ENCODE peak calls at places on chromosome 12, in six cellular contexts. R, Y, G, F, W and Z are unnamed samples.

GRCh38 chr12:80607361-80608135 is 99.9 kb upstream of the MYF6 start:
- DNase-seq in W (no peak), G (no peak), F (no peak), R (no peak), Y (no peak), Z (no peak)

GRCh38 chr12:122421815-122422737 is at the start of gene CLIP1:
- DNase-seq in R (peak), Y (no peak), W (peak), G (peak), F (peak), Z (no peak)

GRCh38 chr12:110249716-110250225 is 31.3 kb upstream of the ATP2A2 start:
- DNase-seq in F (no peak), W (no peak), G (no peak), Y (no peak), R (peak), Z (no peak)

GRCh38 chr12:126936181-126936851 is 1330.7 kb upstream of the TMEM132C start:
- DNase-seq in Y (peak), G (no peak), R (peak), F (no peak), W (no peak), Z (no peak)

GRCh38 chr12:115700896-115701465 is 576.5 kb downstream of the MED13L start:
- DNase-seq in W (no peak), G (no peak), R (no peak), F (no peak), Y (no peak), Z (no peak)

GRCh38 chr12:27521981-27522380 is 2.0 kb upstream of the PPFIBP1 start:
- DNase-seq in G (no peak), R (no peak), W (no peak), Y (no peak), F (no peak), Z (no peak)

GRCh38 chr12:89848732-89849131 is 140.1 kb upstream of the ATP2B1 start:
- DNase-seq in W (no peak), G (no peak), R (no peak), Y (no peak), F (no peak), Z (no peak)

GRCh38 chr12:570949-571794 is 92.1 kb downstream of the NINJ2 start:
- DNase-seq in W (peak), Y (peak), R (peak), F (peak), G (no peak), Z (no peak)

GRCh38 chr12:6917491-6918231 is 3.3 kb downstream of the ENO2 start:
- DNase-seq in F (no peak), W (peak), G (no peak), R (no peak), Y (no peak), Z (no peak)

GRCh38 chr12:123085730-123086487 is 65.0 kb downstream of the PITPNM2 start:
- DNase-seq in G (peak), W (peak), Y (peak), R (peak), F (peak), Z (no peak)

GRCh38 chr12:97573901-97574300 is 111.3 kb downstream of the RMST start:
- DNase-seq in F (no peak), G (no peak), Y (no peak), R (no peak), W (no peak), Z (no peak)

GRCh38 chr12:92571844-92572543 is 130.8 kb upstream of the PLEKHG7 start:
- DNase-seq in G (no peak), W (no peak), R (no peak), Y (no peak), F (no peak), Z (no peak)

GRCh38 chr12:115407036-115407435 is 723.1 kb upstream of the TBX3 start:
- DNase-seq in W (no peak), Y (no peak), R (no peak), G (no peak), F (no peak), Z (no peak)

GRCh38 chr12:116009805-116010204 is 267.7 kb downstream of the MED13L start:
- DNase-seq in R (no peak), W (no peak), G (no peak), Y (no peak), F (no peak), Z (no peak)

GRCh38 chr12:79685068-79685467 is 5.7 kb downstream of the PAWR start:
- DNase-seq in F (peak), W (no peak), G (no peak), Y (no peak), R (no peak), Z (no peak)

GRCh38 chr12:30970559-30971202 is 44.1 kb downstream of the TSPAN11 start:
- DNase-seq in Y (no peak), F (peak), W (no peak), G (peak), R (no peak), Z (no peak)

GRCh38 chr12:121811434-121812319 is 7.9 kb downstream of the SETD1B start:
- DNase-seq in R (peak), W (peak), F (peak), Y (no peak), G (peak), Z (no peak)

GRCh38 chr12:80192087-80192486 is 92.8 kb downstream of the OTOGL start:
- DNase-seq in R (no peak), W (no peak), F (no peak), G (no peak), Y (no peak), Z (no peak)

GRCh38 chr12:119229837-119230236 is 51.1 kb downstream of the HSPB8 start:
- DNase-seq in W (no peak), F (peak), G (peak), Y (peak), R (no peak), Z (no peak)

GRCh38 chr12:19530631-19531020 is 91.3 kb downstream of the AEBP2 start:
- DNase-seq in W (no peak), G (no peak), Y (no peak), F (no peak), R (no peak), Z (no peak)

GRCh38 chr12:122945047-122945592 is 21.1 kb downstream of the ABCB9 start:
- DNase-seq in W (no peak), R (no peak), Y (no peak), F (no peak), G (no peak), Z (no peak)

GRCh38 chr12:102429755-102430154 is 50.6 kb downstream of the IGF1 start:
- DNase-seq in Y (no peak), R (no peak), W (no peak), G (no peak), F (no peak), Z (no peak)
- TF ChIP-seq POLR2AphosphoS5 in Y (no peak), R (no peak), W (no peak), G (no peak), F (no peak), Z (no peak)

GRCh38 chr12:12977231-12977630 is 22.8 kb downstream of the HEBP1 start:
- DNase-seq in F (no peak), Y (no peak), G (no peak), R (no peak), W (no peak), Z (no peak)

GRCh38 chr12:12975322-12976077 is 23.5 kb upstream of the GPRC5D start:
- DNase-seq in Y (peak), R (peak), F (peak), G (peak), W (no peak), Z (no peak)

GRCh38 chr12:12979151-12979550 is 20.9 kb downstream of the HEBP1 start:
- DNase-seq in R (no peak), F (peak), G (no peak), Y (no peak), W (no peak), Z (no peak)

GRCh38 chr12:12974211-12974610 is 22.2 kb upstream of the GPRC5D start:
- DNase-seq in F (no peak), W (no peak), Y (no peak), G (no peak), R (no peak), Z (no peak)

DNA sequence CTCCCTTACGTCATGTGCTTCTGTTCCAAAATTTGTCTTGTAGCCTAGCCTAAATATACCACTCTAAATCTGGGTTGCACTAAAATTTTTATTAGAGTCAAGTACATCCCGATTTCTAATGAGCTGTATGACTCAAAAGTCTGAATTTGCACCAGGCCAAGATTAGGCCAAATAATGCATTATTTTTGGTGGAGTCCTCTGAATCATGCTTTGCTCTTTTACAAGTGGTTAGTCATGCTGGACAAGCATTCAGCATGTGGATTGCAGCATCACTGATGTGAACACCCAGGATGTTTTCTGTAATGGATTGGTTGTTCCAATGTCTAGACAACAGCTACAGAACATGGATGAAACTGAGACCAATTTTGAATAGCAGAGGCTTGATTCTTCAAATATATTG is 23.7 kb downstream of the HEBP1 start:
- DNase-seq in W (no peak), F (peak), G (no peak), Y (no peak), R (no peak), Z (no peak)
- TF ChIP-seq POLR2AphosphoS5 in W (no peak), F (no peak), G (no peak), Y (no peak), R (no peak), Z (peak)

GRCh38 chr12:106224392-106224706 is 23.5 kb downstream of the CKAP4 start:
- DNase-seq in Y (no peak), R (no peak), G (no peak), F (no peak), W (no peak), Z (no peak)

GRCh38 chr12:106229036-106229591 is 18.7 kb downstream of the CKAP4 start:
- DNase-seq in W (peak), F (no peak), Y (no peak), G (no peak), R (no peak), Z (no peak)

GRCh38 chr12:106227641-106228319 is 20.0 kb downstream of the CKAP4 start:
- DNase-seq in F (no peak), W (peak), R (peak), G (no peak), Y (no peak), Z (no peak)

GRCh38 chr12:106228320-106228710 is 19.5 kb downstream of the CKAP4 start:
- DNase-seq in G (no peak), Y (no peak), F (no peak), R (no peak), W (peak), Z (peak)

GRCh38 chr12:106226884-106227640 is 20.8 kb downstream of the CKAP4 start:
- DNase-seq in R (no peak), Y (peak), G (peak), F (peak), W (peak), Z (no peak)
- TF ChIP-seq POLR2AphosphoS5 in R (no peak), Y (no peak), G (no peak), F (no peak), W (no peak), Z (peak)

GRCh38 chr12:3921526-3921925 is 48.3 kb upstream of the PARP11 start:
- DNase-seq in R (no peak), Y (no peak), G (no peak), W (no peak), F (no peak), Z (no peak)

GRCh38 chr12:3921142-3921520 is 47.9 kb upstream of the PARP11 start:
- DNase-seq in Y (no peak), W (no peak), F (no peak), R (no peak), G (no peak), Z (no peak)

GRCh38 chr12:3924761-3925160 is 51.6 kb upstream of the PARP11 start:
- DNase-seq in R (no peak), Y (no peak), G (no peak), F (no peak), W (no peak), Z (no peak)

GRCh38 chr12:3922033-3922432 is 48.8 kb upstream of the PARP11 start:
- DNase-seq in G (no peak), Y (no peak), W (no peak), R (no peak), F (no peak), Z (no peak)

DNA sequence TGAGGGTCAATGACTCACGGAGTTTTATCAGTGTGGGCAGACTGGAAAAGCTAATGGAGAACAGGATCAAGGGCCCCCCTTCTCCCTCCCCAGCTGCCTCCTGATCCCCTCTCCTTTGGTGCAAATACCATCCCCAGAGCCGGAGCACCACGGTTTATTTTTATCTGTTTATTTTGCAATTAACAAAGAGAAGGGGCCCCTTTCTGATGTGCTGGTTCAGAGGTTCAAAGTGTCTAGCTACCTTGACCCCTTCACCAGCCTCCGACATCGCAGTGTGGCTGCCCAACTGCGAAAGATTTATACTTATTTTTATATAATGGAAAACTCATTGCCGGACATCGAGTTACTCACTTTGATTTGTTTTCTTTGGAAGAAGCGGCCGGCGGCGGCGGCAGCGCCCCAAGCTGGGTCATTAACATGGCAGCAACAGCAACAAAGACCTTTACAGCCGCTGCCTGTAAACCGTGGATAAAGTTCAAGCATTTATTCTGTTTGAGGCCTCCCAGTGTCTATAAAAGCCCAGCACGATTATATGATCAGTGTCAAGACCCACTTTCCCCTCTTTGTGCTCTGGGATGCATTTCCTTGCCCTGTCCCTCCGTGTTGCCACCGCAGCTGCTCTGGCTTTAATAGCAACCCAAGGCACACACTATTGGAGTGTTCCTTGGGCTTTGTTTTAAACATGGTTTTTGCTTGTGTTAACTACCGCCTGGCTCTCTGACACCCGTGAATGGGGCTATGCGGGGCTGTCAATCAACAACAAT is 47.4 kb upstream of the PARP11 start:
- DNase-seq in W (no peak), R (peak), Y (no peak), G (no peak), F (peak), Z (no peak)
- TF ChIP-seq POLR2AphosphoS5 in W (no peak), R (no peak), Y (no peak), G (no peak), F (no peak), Z (no peak)

GRCh38 chr12:101852998-101853397 is 22.2 kb upstream of the GNPTAB start:
- DNase-seq in F (no peak), Y (no peak), W (no peak), R (no peak), G (no peak), Z (no peak)

GRCh38 chr12:101855364-101855884 is 22.0 kb upstream of the DRAM1 start:
- DNase-seq in Y (no peak), W (no peak), R (no peak), G (no peak), F (peak), Z (no peak)

GRCh38 chr12:101857043-101857558 is 20.3 kb upstream of the DRAM1 start:
- DNase-seq in G (no peak), F (peak), W (no peak), R (no peak), Y (no peak), Z (no peak)

GRCh38 chr12:101856030-101856429 is 21.4 kb upstream of the DRAM1 start:
- DNase-seq in G (no peak), R (no peak), W (no peak), F (no peak), Y (no peak), Z (no peak)

GRCh38 chr12:101854747-101855146 is 22.6 kb upstream of the DRAM1 start:
- DNase-seq in W (no peak), Y (no peak), G (no peak), F (no peak), R (no peak), Z (no peak)
- TF ChIP-seq POLR2AphosphoS5 in W (no peak), Y (no peak), G (no peak), F (no peak), R (no peak), Z (no peak)